ENCODE peak calls at places on chromosome 12, in ten cellular contexts. V is COR-L47; O is stimulated activated CD4-positive, alpha-beta T cell treated with anti-CD3 and anti-CD28 coated beads, TNF-alpha, amount 100 ng/mL, for 4 hours; M is NCI-H1694; H is effector CD4-positive, alpha-beta T cell; Y is brain microvascular endothelial cell; C is mucosa of descending colon; K is ascending aorta; P is stimulated activated CD8-positive, alpha-beta memory T cell treated with anti-CD3 and anti-CD28 coated beads, Interleukin-4, amount 100 ng/mL, for 4 hours; N is RCC 7860. Q is an unnamed sample.

GRCh38 chr12:67803450-67804034 is 155.0 kb downstream of the DYRK2 start:
- DNase-seq in O (no peak), V (no peak), P (no peak), K (no peak), M (no peak), H (no peak), N (no peak), C (no peak), Y (no peak), Q (no peak)

GRCh38 chr12:46472144-46472705 is 99.7 kb upstream of the SLC38A2 start:
- DNase-seq in O (no peak), C (no peak), H (no peak), V (no peak), P (no peak), Y (no peak), K (no peak), M (no peak), N (no peak), Q (no peak)

GRCh38 chr12:119175115-119175514 is 3.6 kb upstream of the HSPB8 start:
- DNase-seq in P (no peak), N (peak; percentile 15), O (no peak), H (no peak), V (no peak), Y (no peak), K (no peak), M (no peak), C (no peak), Q (no peak)

GRCh38 chr12:41345071-41345470 is 157.0 kb downstream of the PDZRN4 start:
- DNase-seq in Y (no peak), K (no peak), N (no peak), C (no peak), P (no peak), M (no peak), O (no peak), V (no peak), H (no peak), Q (no peak)

GRCh38 chr12:104747956-104748355 is 210.1 kb downstream of the SLC41A2 start:
- DNase-seq in P (no peak), N (no peak), M (peak; percentile 39), K (no peak), C (no peak), O (no peak), V (no peak), H (no peak), Y (no peak), Q (no peak)

GRCh38 chr12:82781288-82782078 is 94.8 kb downstream of the TMTC2 start:
- DNase-seq in Y (no peak), C (no peak), K (no peak), O (no peak), H (no peak), M (no peak), P (no peak), V (no peak), N (no peak), Q (no peak)

GRCh38 chr12:31226639-31227038 is 99.3 kb downstream of the SINHCAF start:
- DNase-seq in H (no peak), V (no peak), N (no peak), K (no peak), P (no peak), M (peak; percentile 71), Y (no peak), C (no peak), O (no peak), Q (no peak)

GRCh38 chr12:91309450-91309849 is 126.8 kb upstream of the DCN start:
- DNase-seq in Y (no peak), V (no peak), H (no peak), O (no peak), N (no peak), C (no peak), P (no peak), M (no peak), K (no peak), Q (no peak)

GRCh38 chr12:50569876-50570275 is 65.1 kb downstream of the DIP2B start:
- DNase-seq in V (no peak), K (no peak), N (no peak), H (no peak), Y (no peak), P (no peak), O (no peak), C (no peak), M (no peak), Q (no peak)

GRCh38 chr12:48602192-48602989 is 32.5 kb upstream of the LALBA start:
- DNase-seq in M (no peak), Y (no peak), C (no peak), K (no peak), V (no peak), N (no peak), H (no peak), O (no peak), P (no peak), Q (no peak)

GRCh38 chr12:49874142-49874897 is 29.4 kb downstream of the FAIM2 start:
- DNase-seq in P (no peak), M (no peak), C (no peak), H (no peak), K (no peak), Y (no peak), N (no peak), O (no peak), V (no peak), Q (no peak)

Q was measured in GM19239.